ENCODE peak calls at places on chromosomes 6 and 20, in eight cellular contexts. F, O, H, N, I, R, B and W are unnamed samples.

GRCh38 chr6:117624869-117625481 is 22.7 kb upstream of the GOPC start:
- DNase-seq in F (no peak), O (no peak), H (no peak), N (no peak), I (no peak), R (no peak), B (no peak), W (no peak)

GRCh38 chr6:13272131-13273046 is 55.9 kb downstream of the TBC1D7 start:
- DNase-seq in F (peak), O (no peak), H (peak), N (no peak), I (no peak), R (no peak), B (no peak), W (no peak)

GRCh38 chr6:89494131-89494793 is 61.3 kb downstream of the ANKRD6 start:
- DNase-seq in F (no peak), O (peak), H (no peak), N (no peak), I (no peak), R (no peak), B (no peak), W (no peak)

GRCh38 chr6:30882764-30883475 is 1.4 kb upstream of the DDR1 start:
- DNase-seq in F (no peak), O (peak), H (no peak), N (no peak), I (no peak), R (peak), B (no peak), W (no peak)

GRCh38 chr6:85579581-85579980 is 14.1 kb downstream of the SNX14 start:
- DNase-seq in F (no peak), O (no peak), H (no peak), N (no peak), I (no peak), R (no peak), B (no peak), W (no peak)

GRCh38 chr6:66935612-66936011 is 1228.6 kb upstream of the EYS start:
- DNase-seq in F (no peak), O (no peak), H (no peak), N (no peak), I (no peak), R (no peak), B (no peak), W (no peak)

GRCh38 chr6:17768388-17768787 is 61.7 kb upstream of the NUP153 start:
- DNase-seq in F (no peak), O (peak), H (no peak), N (no peak), I (no peak), R (no peak), B (no peak), W (no peak)

GRCh38 chr6:30171677-30172471 is 8.5 kb downstream of the TRIM15 start:
- DNase-seq in F (no peak), O (peak), H (no peak), N (no peak), I (peak), R (no peak), B (no peak), W (no peak)

GRCh38 chr20:36260316-36260715 is 24.0 kb downstream of the AAR2 start:
- DNase-seq in F (no peak), O (no peak), H (no peak), N (no peak), I (no peak), R (no peak), B (no peak), W (no peak)

GRCh38 chr20:45229264-45230056 is 8.3 kb downstream of the SEMG2 start:
- DNase-seq in F (no peak), O (peak), H (no peak), N (no peak), I (peak), R (peak), B (no peak), W (no peak)